ENCODE peak calls at places on chromosomes 3 and 15, in nine cellular contexts. One of them, this sample, is unnamed.

GRCh38 chr3:45915518-45916231 is 27.6 kb upstream of the CXCR6 start:
- DNase-seq in K562: peak; percentile 45
- DNase-seq in transverse colon: peak; percentile 48
- DNase-seq in Panc1: no peak
- DNase-seq in breast epithelium: no peak
- DNase-seq in GM12892: peak; percentile 85
- DNase-seq in GM23338: no peak
- DNase-seq in HCT116: peak; percentile 7
- DNase-seq in SK-N-SH: no peak
- DNase-seq in this sample: peak; percentile 73

GRCh38 chr15:97947465-97948262 is 12.8 kb upstream of the ARRDC4 start:
- DNase-seq in K562: peak; percentile 18
- DNase-seq in transverse colon: peak; percentile 48
- DNase-seq in Panc1: no peak
- DNase-seq in breast epithelium: no peak
- DNase-seq in GM12892: no peak
- DNase-seq in GM23338: no peak
- DNase-seq in HCT116: no peak
- DNase-seq in SK-N-SH: no peak
- DNase-seq in this sample: no peak

GRCh38 chr15:62454567-62455172 is 289.6 kb upstream of the C2CD4B start:
- DNase-seq in K562: no peak
- DNase-seq in transverse colon: no peak
- DNase-seq in Panc1: no peak
- DNase-seq in breast epithelium: no peak
- DNase-seq in GM12892: no peak
- DNase-seq in GM23338: no peak
- DNase-seq in HCT116: no peak
- DNase-seq in SK-N-SH: no peak
- DNase-seq in this sample: no peak

GRCh38 chr3:98814799-98815450 is 51.8 kb downstream of the ST3GAL6 start:
- DNase-seq in K562: no peak
- DNase-seq in transverse colon: no peak
- DNase-seq in Panc1: no peak
- DNase-seq in breast epithelium: no peak
- DNase-seq in GM12892: no peak
- DNase-seq in GM23338: no peak
- DNase-seq in HCT116: no peak
- DNase-seq in SK-N-SH: no peak
- DNase-seq in this sample: no peak

GRCh38 chr15:84862214-84862975 is 22.1 kb upstream of the SLC28A1 start:
- DNase-seq in K562: peak; percentile 32
- DNase-seq in transverse colon: no peak
- DNase-seq in Panc1: no peak
- DNase-seq in breast epithelium: no peak
- DNase-seq in GM12892: no peak
- DNase-seq in GM23338: no peak
- DNase-seq in HCT116: no peak
- DNase-seq in SK-N-SH: no peak
- DNase-seq in this sample: no peak

GRCh38 chr3:31423522-31423921 is 109.2 kb upstream of the STT3B start:
- DNase-seq in K562: peak; percentile 52
- DNase-seq in transverse colon: no peak
- DNase-seq in Panc1: no peak
- DNase-seq in breast epithelium: no peak
- DNase-seq in GM12892: no peak
- DNase-seq in GM23338: no peak
- DNase-seq in HCT116: no peak
- DNase-seq in SK-N-SH: peak; percentile 35
- DNase-seq in this sample: no peak

GRCh38 chr3:59424268-59425010 is 374.6 kb upstream of the CFAP20DC start:
- DNase-seq in K562: no peak
- DNase-seq in transverse colon: no peak
- DNase-seq in Panc1: no peak
- DNase-seq in breast epithelium: peak; percentile 22
- DNase-seq in GM12892: no peak
- DNase-seq in GM23338: no peak
- DNase-seq in HCT116: no peak
- DNase-seq in SK-N-SH: no peak
- DNase-seq in this sample: no peak

GRCh38 chr3:124410471-124410870 is 319.8 kb upstream of the UMPS start:
- DNase-seq in K562: no peak
- DNase-seq in transverse colon: no peak
- DNase-seq in Panc1: no peak
- DNase-seq in breast epithelium: no peak
- DNase-seq in GM12892: no peak
- DNase-seq in GM23338: no peak
- DNase-seq in HCT116: no peak
- DNase-seq in SK-N-SH: no peak
- DNase-seq in this sample: no peak

GRCh38 chr3:73433681-73434080 is 191.1 kb downstream of the PDZRN3 start:
- DNase-seq in K562: no peak
- DNase-seq in transverse colon: no peak
- DNase-seq in Panc1: no peak
- DNase-seq in breast epithelium: no peak
- DNase-seq in GM12892: no peak
- DNase-seq in GM23338: no peak
- DNase-seq in HCT116: no peak
- DNase-seq in SK-N-SH: no peak
- DNase-seq in this sample: no peak

GRCh38 chr3:61057491-61057890 is 193.8 kb downstream of the FHIT start:
- DNase-seq in K562: no peak
- DNase-seq in transverse colon: no peak
- DNase-seq in Panc1: no peak
- DNase-seq in breast epithelium: no peak
- DNase-seq in GM12892: no peak
- DNase-seq in GM23338: no peak
- DNase-seq in HCT116: no peak
- DNase-seq in SK-N-SH: no peak
- DNase-seq in this sample: no peak

GRCh38 chr3:133282239-133282638 is 117.6 kb upstream of the BFSP2 start:
- DNase-seq in K562: no peak
- DNase-seq in transverse colon: no peak
- DNase-seq in Panc1: no peak
- DNase-seq in breast epithelium: no peak
- DNase-seq in GM12892: no peak
- DNase-seq in GM23338: no peak
- DNase-seq in HCT116: no peak
- DNase-seq in SK-N-SH: no peak
- DNase-seq in this sample: no peak

DNA sequence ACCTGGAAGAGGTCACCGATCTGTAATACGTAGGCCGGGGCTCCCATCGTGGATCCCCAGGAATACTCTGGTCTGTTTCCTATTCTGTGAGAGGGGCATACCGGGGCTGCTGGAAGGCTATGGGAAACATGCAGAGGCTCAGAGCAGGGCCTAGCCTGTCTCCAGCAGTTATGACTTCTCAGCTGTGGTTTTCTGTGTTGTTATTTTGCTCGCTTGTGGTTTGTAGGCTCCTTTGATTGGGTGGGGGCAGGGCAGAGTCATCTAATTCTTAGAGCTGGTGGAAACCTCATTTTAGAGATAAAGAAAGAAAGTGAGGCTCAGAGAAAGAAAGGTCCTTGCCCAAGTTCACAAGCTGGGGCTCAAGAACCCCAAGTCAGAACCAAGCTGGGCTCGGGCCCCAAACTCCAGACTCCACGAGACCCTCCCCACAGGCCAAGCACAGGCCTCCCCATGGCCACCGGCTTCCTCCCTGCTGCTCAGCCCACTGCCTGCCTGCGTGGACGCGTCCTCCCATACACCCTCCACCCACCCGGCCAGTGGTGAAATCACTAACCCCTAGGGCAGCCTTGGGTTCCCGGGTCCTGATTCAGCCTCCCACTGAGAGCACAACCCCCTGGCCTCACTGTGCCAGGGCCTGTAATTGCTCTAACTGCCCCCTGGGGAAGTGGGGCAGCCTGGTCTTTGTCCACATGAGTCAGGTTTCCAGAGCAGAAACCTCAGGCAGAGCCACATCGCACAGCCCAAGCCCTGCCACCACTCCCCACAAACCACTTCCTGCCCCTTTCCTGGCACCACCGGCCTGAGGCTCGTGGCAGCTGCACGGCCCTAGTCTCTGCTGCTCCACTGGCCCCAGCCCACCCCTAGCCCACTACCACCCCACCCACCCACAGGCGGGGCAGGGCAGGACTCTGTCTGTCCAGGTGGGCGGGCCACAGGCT is 270.8 kb downstream of the UACA start:
- DNase-seq in K562: peak; percentile 18
- DNase-seq in transverse colon: peak; percentile 76
- DNase-seq in Panc1: no peak
- DNase-seq in breast epithelium: peak; percentile 50
- DNase-seq in GM12892: peak; percentile 81
- DNase-seq in GM23338: peak; percentile 19
- DNase-seq in HCT116: no peak
- DNase-seq in SK-N-SH: peak; percentile 80
- DNase-seq in this sample: peak; percentile 73
- TF ChIP-seq POLR2AphosphoS5 in K562: no peak
- TF ChIP-seq POLR2AphosphoS5 in transverse colon: no peak
- TF ChIP-seq POLR2AphosphoS5 in Panc1: peak; percentile 61
- TF ChIP-seq POLR2AphosphoS5 in breast epithelium: no peak
- TF ChIP-seq POLR2AphosphoS5 in GM12892: peak; percentile 19
- TF ChIP-seq POLR2AphosphoS5 in GM23338: no peak
- TF ChIP-seq POLR2AphosphoS5 in HCT116: peak; percentile 14
- TF ChIP-seq POLR2AphosphoS5 in SK-N-SH: peak; percentile 48
- TF ChIP-seq POLR2AphosphoS5 in this sample: no peak

GRCh38 chr15:70099167-70099965 is 1.6 kb upstream of the TLE3 start:
- DNase-seq in K562: peak; percentile 98
- DNase-seq in transverse colon: peak; percentile 100
- DNase-seq in Panc1: peak; percentile 95
- DNase-seq in breast epithelium: peak; percentile 100
- DNase-seq in GM12892: peak; percentile 99
- DNase-seq in GM23338: peak; percentile 98
- DNase-seq in HCT116: peak; percentile 96
- DNase-seq in SK-N-SH: peak; percentile 100
- DNase-seq in this sample: peak; percentile 99
- TF ChIP-seq POLR2AphosphoS5 in K562: peak; percentile 82
- TF ChIP-seq POLR2AphosphoS5 in transverse colon: peak; percentile 96
- TF ChIP-seq POLR2AphosphoS5 in Panc1: peak; percentile 78
- TF ChIP-seq POLR2AphosphoS5 in breast epithelium: peak; percentile 95
- TF ChIP-seq POLR2AphosphoS5 in GM12892: peak; percentile 88
- TF ChIP-seq POLR2AphosphoS5 in GM23338: peak; percentile 73
- TF ChIP-seq POLR2AphosphoS5 in HCT116: peak; percentile 95
- TF ChIP-seq POLR2AphosphoS5 in SK-N-SH: peak; percentile 90
- TF ChIP-seq POLR2AphosphoS5 in this sample: peak; percentile 82

DNA sequence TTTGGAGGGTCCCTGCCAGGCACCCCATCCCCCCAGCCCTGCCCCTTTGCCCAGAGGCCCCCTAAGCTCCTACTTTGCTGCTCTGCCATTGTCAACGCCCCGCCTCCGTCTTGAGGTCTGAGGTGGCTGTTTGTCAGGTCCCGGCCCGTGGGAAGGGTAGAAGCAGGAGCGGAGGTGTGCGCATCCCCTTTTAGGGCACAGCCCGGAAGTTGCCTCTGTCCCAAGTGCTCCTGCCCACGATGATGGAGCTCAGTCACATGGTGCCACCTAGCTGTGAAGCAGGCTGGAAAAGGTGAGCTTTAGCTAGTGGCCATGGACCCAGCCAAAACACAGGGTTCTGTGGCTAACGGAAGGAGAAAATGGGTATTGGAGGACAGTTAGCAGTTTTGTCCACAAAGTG is 28.5 kb upstream of the LCTL start:
- DNase-seq in K562: no peak
- DNase-seq in transverse colon: no peak
- DNase-seq in Panc1: no peak
- DNase-seq in breast epithelium: no peak
- DNase-seq in GM12892: no peak
- DNase-seq in GM23338: peak; percentile 34
- DNase-seq in HCT116: no peak
- DNase-seq in SK-N-SH: no peak
- DNase-seq in this sample: no peak
- TF ChIP-seq POLR2AphosphoS5 in K562: no peak
- TF ChIP-seq POLR2AphosphoS5 in transverse colon: no peak
- TF ChIP-seq POLR2AphosphoS5 in Panc1: no peak
- TF ChIP-seq POLR2AphosphoS5 in breast epithelium: no peak
- TF ChIP-seq POLR2AphosphoS5 in GM12892: no peak
- TF ChIP-seq POLR2AphosphoS5 in GM23338: no peak
- TF ChIP-seq POLR2AphosphoS5 in HCT116: no peak
- TF ChIP-seq POLR2AphosphoS5 in SK-N-SH: no peak
- TF ChIP-seq POLR2AphosphoS5 in this sample: no peak

GRCh38 chr3:24042174-24042878 is 97.2 kb downstream of the NR1D2 start:
- DNase-seq in K562: no peak
- DNase-seq in transverse colon: no peak
- DNase-seq in Panc1: no peak
- DNase-seq in breast epithelium: no peak
- DNase-seq in GM12892: no peak
- DNase-seq in GM23338: no peak
- DNase-seq in HCT116: no peak
- DNase-seq in SK-N-SH: no peak
- DNase-seq in this sample: no peak
- TF ChIP-seq POLR2AphosphoS5 in K562: no peak
- TF ChIP-seq POLR2AphosphoS5 in transverse colon: no peak
- TF ChIP-seq POLR2AphosphoS5 in Panc1: no peak
- TF ChIP-seq POLR2AphosphoS5 in breast epithelium: no peak
- TF ChIP-seq POLR2AphosphoS5 in GM12892: no peak
- TF ChIP-seq POLR2AphosphoS5 in GM23338: no peak
- TF ChIP-seq POLR2AphosphoS5 in HCT116: no peak
- TF ChIP-seq POLR2AphosphoS5 in SK-N-SH: no peak
- TF ChIP-seq POLR2AphosphoS5 in this sample: no peak